ENCODE peak calls at places on chromosomes 2 and 18, in five cellular contexts. U is uterus, O is heart left ventricle, A is astrocyte of the spinal cord, X is dorsolateral prefrontal cortex. P is an unnamed sample.

GRCh38 chr2:111244864-111245263 is 124.2 kb downstream of the BCL2L11 start:
- DNase-seq in U (no peak), O (no peak), A (no peak), X (no peak), P (no peak)

GRCh38 chr2:184598313-184599053 is at the start of gene ZNF804A:
- DNase-seq in U (no peak), O (peak; percentile 68), A (peak; percentile 54), X (peak; percentile 91), P (peak; percentile 49)

GRCh38 chr2:240935101-240935876 is 29.2 kb downstream of the CROCC2 start:
- DNase-seq in U (peak; percentile 11), O (peak; percentile 52), A (no peak), X (peak; percentile 2), P (no peak)

GRCh38 chr2:181813963-181814565 is 77.5 kb upstream of the ITPRID2 start:
- DNase-seq in U (no peak), O (no peak), A (peak; percentile 75), X (no peak), P (peak; percentile 70)

GRCh38 chr18:44187090-44187489 is 493.6 kb upstream of the SETBP1 start:
- DNase-seq in U (no peak), O (no peak), A (no peak), X (no peak), P (no peak)

GRCh38 chr18:27094621-27095020 is 90.5 kb downstream of the CHST9 start:
- DNase-seq in U (no peak), O (no peak), A (no peak), X (no peak), P (no peak)

GRCh38 chr18:11923454-11923853 is 15.3 kb upstream of the MPPE1 start:
- DNase-seq in U (no peak), O (no peak), A (no peak), X (no peak), P (no peak)

GRCh38 chr2:85998071-85998991 is 107.4 kb downstream of the POLR1A start:
- DNase-seq in U (peak; percentile 53), O (no peak), A (peak; percentile 78), X (no peak), P (peak; percentile 83)

GRCh38 chr2:140759431-140760156 is 1371.2 kb downstream of the LRP1B start:
- DNase-seq in U (no peak), O (no peak), A (no peak), X (no peak), P (no peak)

GRCh38 chr2:218332920-218333645 is 23.6 kb upstream of the CATIP start:
- DNase-seq in U (no peak), O (no peak), A (no peak), X (no peak), P (peak; percentile 41)

GRCh38 chr2:200158586-200159365 is 147.7 kb upstream of the SPATS2L start:
- DNase-seq in U (no peak), O (no peak), A (no peak), X (no peak), P (no peak)

GRCh38 chr2:26976242-26976641 is 5.8 kb downstream of the MAPRE3 start:
- DNase-seq in U (no peak), O (no peak), A (no peak), X (no peak), P (peak; percentile 24)

GRCh38 chr2:26978061-26978596 is 7.7 kb downstream of the MAPRE3 start:
- DNase-seq in U (no peak), O (no peak), A (no peak), X (peak; percentile 63), P (no peak)

GRCh38 chr2:26974352-26974751 is 3.9 kb downstream of the MAPRE3 start:
- DNase-seq in U (no peak), O (no peak), A (no peak), X (no peak), P (no peak)

GRCh38 chr2:26977012-26977411 is 6.6 kb downstream of the MAPRE3 start:
- DNase-seq in U (no peak), O (no peak), A (no peak), X (no peak), P (no peak)

DNA sequence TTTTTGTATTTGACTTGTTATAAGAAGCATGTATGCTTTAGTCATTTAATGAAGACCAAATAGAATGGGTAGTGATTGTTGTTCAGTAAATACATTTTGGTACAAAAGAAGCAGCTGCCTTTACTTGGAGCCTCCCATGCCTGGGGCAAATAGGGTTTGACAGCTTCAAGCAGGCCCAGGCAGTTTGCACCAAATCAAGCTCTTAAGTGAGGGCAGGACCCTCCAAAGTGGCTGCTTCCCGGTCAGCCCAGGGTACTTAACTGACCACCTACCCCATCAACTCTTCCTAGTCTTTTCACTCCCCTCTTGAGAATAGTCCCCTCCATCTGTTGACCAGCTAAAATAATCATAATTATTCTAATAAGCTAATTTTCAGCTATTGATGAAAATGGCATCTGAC is 5.2 kb downstream of the MAPRE3 start:
- DNase-seq in U (no peak), O (no peak), A (no peak), X (no peak), P (no peak)
- TF ChIP-seq CTCF in U (no peak), O (no peak), A (no peak), X (no peak), P (no peak)

GRCh38 chr18:58514773-58515172 is 114.1 kb downstream of the ALPK2 start:
- DNase-seq in U (no peak), O (no peak), A (no peak), X (no peak), P (no peak)

GRCh38 chr18:58515175-58515574 is 113.7 kb downstream of the ALPK2 start:
- DNase-seq in U (no peak), O (no peak), A (no peak), X (no peak), P (no peak)

GRCh38 chr18:58513615-58514014 is 115.3 kb downstream of the ALPK2 start:
- DNase-seq in U (no peak), O (no peak), A (no peak), X (no peak), P (no peak)

GRCh38 chr18:58512648-58513338 is 116.1 kb downstream of the ALPK2 start:
- DNase-seq in U (no peak), O (no peak), A (no peak), X (no peak), P (no peak)

DNA sequence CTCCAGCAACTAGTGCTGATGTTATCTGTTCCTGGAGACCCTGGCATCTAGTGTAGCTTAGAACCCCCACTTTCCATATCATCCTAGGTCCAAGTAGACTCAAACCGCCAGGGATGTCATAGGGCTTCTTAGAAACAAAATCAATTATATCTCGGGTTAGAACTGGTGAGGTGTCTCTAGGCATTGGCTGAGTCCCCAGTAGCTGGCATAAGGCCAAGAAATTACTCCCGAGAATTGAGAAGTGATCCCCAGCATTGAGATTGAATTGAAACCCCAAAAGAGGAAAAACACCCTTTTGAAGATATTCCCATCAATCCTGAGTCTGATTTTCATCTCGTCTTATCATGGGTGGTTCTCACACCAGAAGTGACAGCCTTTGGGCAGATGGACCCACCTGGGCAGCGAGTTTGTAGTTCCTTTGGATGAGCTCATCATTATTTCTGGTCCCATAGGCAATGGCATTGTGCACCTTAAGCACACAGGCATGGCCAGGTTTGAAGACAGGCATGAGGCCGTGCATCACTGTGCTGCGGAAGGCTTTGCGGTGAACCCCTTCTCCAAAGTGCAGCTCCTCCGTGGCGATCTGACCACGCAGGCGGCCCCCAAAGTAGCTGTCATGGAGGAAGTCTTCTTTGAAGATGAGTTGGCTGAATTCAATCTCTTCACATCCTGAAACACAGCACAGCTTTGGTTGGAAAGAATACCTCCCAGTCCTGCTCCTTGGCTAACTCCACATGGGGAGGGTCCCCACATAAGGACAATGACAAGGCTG is 112.2 kb downstream of the ALPK2 start:
- DNase-seq in U (no peak), O (no peak), A (no peak), X (no peak), P (no peak)
- TF ChIP-seq CTCF in U (no peak), O (no peak), A (no peak), X (no peak), P (no peak)

GRCh38 chr18:63395503-63395902 is 26.8 kb downstream of the VPS4B start:
- DNase-seq in U (no peak), O (no peak), A (no peak), X (no peak), P (no peak)

GRCh38 chr18:63397349-63397748 is 24.9 kb downstream of the VPS4B start:
- DNase-seq in U (no peak), O (no peak), A (no peak), X (no peak), P (no peak)

GRCh38 chr18:63399300-63399699 is 23.0 kb downstream of the VPS4B start:
- DNase-seq in U (no peak), O (no peak), A (no peak), X (no peak), P (no peak)

DNA sequence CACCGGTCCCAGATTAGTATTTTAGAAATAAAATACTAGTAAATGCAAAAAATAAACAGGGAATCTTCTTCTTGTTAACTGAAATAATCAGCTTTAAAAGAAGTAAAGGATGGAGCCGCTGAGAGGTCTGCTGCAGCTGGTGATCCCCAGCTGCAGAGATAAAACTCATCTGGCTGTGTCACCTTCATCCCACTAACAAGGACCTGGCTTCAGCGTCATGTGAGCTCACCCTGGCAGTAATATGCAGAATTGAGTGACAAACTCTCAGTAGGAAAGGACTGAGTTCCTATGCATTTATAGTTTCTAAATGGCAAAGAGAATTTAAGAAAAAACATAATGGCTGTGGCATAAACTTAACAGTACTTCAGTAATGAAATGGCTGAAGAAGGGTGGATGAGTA is 27.3 kb downstream of the VPS4B start:
- DNase-seq in U (no peak), O (no peak), A (no peak), X (no peak), P (no peak)
- TF ChIP-seq CTCF in U (no peak), O (no peak), A (no peak), X (no peak), P (no peak)

GRCh38 chr2:45237850-45238542 is 228.7 kb upstream of the SIX2 start:
- DNase-seq in U (peak; percentile 22), O (no peak), A (peak; percentile 98), X (no peak), P (peak; percentile 98)
- TF ChIP-seq CTCF in U (no peak), O (no peak), A (peak; percentile 51), X (no peak), P (peak; percentile 64)

GRCh38 chr2:22932288-22932687 is 452.7 kb upstream of the KLHL29 start:
- DNase-seq in U (no peak), O (no peak), A (no peak), X (no peak), P (no peak)
- TF ChIP-seq CTCF in U (no peak), O (no peak), A (no peak), X (no peak), P (no peak)

DNA sequence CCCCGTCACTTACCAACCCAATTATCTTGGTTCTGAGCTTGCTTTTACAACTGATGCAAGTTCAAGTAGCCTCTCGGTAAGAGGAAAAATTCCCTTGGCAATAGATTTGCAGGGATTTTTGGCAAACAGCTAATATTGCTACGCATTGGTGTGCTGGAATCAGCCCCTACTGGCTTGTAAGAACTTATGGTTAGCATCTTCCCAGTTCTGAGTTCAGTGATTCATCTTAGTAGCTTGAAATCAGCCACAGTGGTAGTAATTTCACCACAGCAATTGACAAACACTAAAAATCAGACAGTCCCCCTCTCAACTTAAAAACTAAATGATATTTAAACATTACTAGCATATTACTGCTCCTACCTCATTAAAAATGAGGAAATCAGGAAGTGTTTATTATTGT is 5.9 kb upstream of the RAX start:
- DNase-seq in U (no peak), O (no peak), A (no peak), X (no peak), P (no peak)
- TF ChIP-seq CTCF in U (no peak), O (no peak), A (no peak), X (no peak), P (no peak)

DNA sequence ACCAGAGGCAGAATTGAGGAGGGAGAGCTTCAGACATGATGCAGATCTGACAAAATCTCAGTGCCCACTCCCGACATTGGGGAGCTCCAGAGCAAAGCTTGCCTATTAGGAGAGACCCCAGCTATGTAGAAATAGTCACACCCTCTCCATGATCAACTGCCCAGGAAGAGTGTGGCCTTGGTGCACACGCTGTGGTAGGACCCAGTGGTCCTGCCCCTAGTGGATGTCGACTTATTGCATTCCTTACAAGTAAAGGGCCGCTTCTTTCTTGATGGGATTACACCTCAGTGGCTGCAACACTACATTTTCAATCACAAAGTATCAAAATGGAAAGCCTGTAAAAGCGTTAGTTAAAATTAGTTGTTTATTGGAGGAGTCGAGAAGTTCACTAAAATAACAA is 64.2 kb downstream of the VRK2 start:
- DNase-seq in U (no peak), O (no peak), A (no peak), X (no peak), P (no peak)
- TF ChIP-seq CTCF in U (no peak), O (no peak), A (peak; percentile 4), X (no peak), P (no peak)